ENCODE peak calls at places on chromosomes 1 and 21, in eight cellular contexts. S, T, U, Q, P, H, A and B are unnamed samples.

GRCh38 chr1:214464303-214465287 is 86.8 kb downstream of the PTPN14 start:
- DNase-seq in A (no peak), U (peak; percentile 89), P (no peak), H (no peak), T (no peak), S (peak; percentile 72), Q (no peak), B (no peak)

GRCh38 chr1:36203554-36204346 is 20.5 kb upstream of the THRAP3 start:
- DNase-seq in U (peak; percentile 89), P (no peak), Q (no peak), H (no peak), T (peak; percentile 33), A (peak; percentile 75), S (peak; percentile 85), B (no peak)

GRCh38 chr21:37393786-37394185 is 27.2 kb downstream of the DYRK1A start:
- DNase-seq in P (no peak), T (no peak), Q (no peak), A (no peak), U (no peak), S (no peak), H (no peak), B (no peak)

GRCh38 chr1:215793210-215793609 is 226.1 kb downstream of the KCTD3 start:
- DNase-seq in S (no peak), P (no peak), H (peak; percentile 95), T (peak; percentile 42), A (peak; percentile 88), U (no peak), Q (no peak), B (no peak)

GRCh38 chr1:207268753-207269511 is 52.5 kb upstream of the CD55 start:
- DNase-seq in S (no peak), U (no peak), P (no peak), H (no peak), T (no peak), Q (no peak), A (no peak), B (no peak)

GRCh38 chr1:188317894-188318293 is 1489.1 kb downstream of the PLA2G4A start:
- DNase-seq in S (no peak), H (no peak), T (no peak), P (no peak), U (no peak), Q (no peak), A (no peak), B (no peak)

GRCh38 chr1:7971024-7971423 is 9.5 kb downstream of the PARK7 start:
- DNase-seq in T (no peak), S (no peak), U (no peak), P (no peak), Q (no peak), A (no peak), H (no peak), B (no peak)

GRCh38 chr21:42672699-42673458 is 19.5 kb downstream of the PDE9A start:
- DNase-seq in S (peak; percentile 23), A (peak; percentile 46), T (peak; percentile 86), U (no peak), Q (no peak), P (no peak), H (peak; percentile 3), B (no peak)

GRCh38 chr1:10622896-10623295 is 148.1 kb downstream of the PEX14 start:
- DNase-seq in A (no peak), P (no peak), T (no peak), Q (no peak), S (no peak), H (no peak), U (peak; percentile 57), B (no peak)

GRCh38 chr1:21491483-21492170 is 17.6 kb upstream of the ALPL start:
- DNase-seq in U (peak; percentile 55), P (no peak), Q (no peak), H (peak; percentile 26), A (no peak), T (no peak), S (no peak), B (no peak)

GRCh38 chr1:41513388-41513745 is 28.9 kb upstream of the EDN2 start:
- DNase-seq in P (no peak), H (no peak), U (peak; percentile 85), S (peak; percentile 77), A (no peak), T (no peak), Q (no peak), B (no peak)

GRCh38 chr1:17118706-17119075 is 560 bp downstream of the PADI2 start:
- DNase-seq in S (peak; percentile 84), H (no peak), A (peak; percentile 14), T (no peak), U (no peak), P (no peak), Q (no peak), B (no peak)

GRCh38 chr1:175865041-175865766 is 121.8 kb upstream of the TNR start:
- DNase-seq in T (no peak), S (no peak), U (peak; percentile 95), Q (no peak), P (no peak), A (no peak), H (no peak), B (no peak)

GRCh38 chr1:216913966-216914365 is 190.7 kb upstream of the ESRRG start:
- DNase-seq in A (no peak), H (no peak), T (no peak), Q (no peak), U (no peak), S (no peak), P (no peak), B (no peak)

GRCh38 chr1:245245021-245245667 is 90.4 kb downstream of the KIF26B start:
- DNase-seq in U (no peak), H (no peak), T (no peak), Q (no peak), A (no peak), S (no peak), P (no peak), B (no peak)

GRCh38 chr1:61088163-61088840 is 5.9 kb downstream of the NFIA start:
- DNase-seq in Q (no peak), P (no peak), U (no peak), H (no peak), T (no peak), S (no peak), A (no peak), B (no peak)

GRCh38 chr1:85289207-85289847 is 12.9 kb upstream of the BCL10 start:
- DNase-seq in S (no peak), P (no peak), Q (no peak), A (peak; percentile 97), H (peak; percentile 84), T (no peak), U (no peak), B (no peak)

GRCh38 chr1:234777850-234778214 is 167.9 kb upstream of the IRF2BP2 start:
- DNase-seq in A (no peak), T (no peak), S (no peak), H (no peak), P (no peak), Q (no peak), U (no peak), B (no peak)

GRCh38 chr1:99771522-99771921 is 5.1 kb upstream of the FRRS1 start:
- DNase-seq in P (no peak), H (peak; percentile 31), Q (no peak), T (no peak), A (no peak), S (no peak), U (no peak), B (no peak)

GRCh38 chr1:184019506-184019905 is 18.0 kb downstream of the COLGALT2 start:
- DNase-seq in P (no peak), Q (no peak), U (no peak), S (no peak), T (no peak), A (no peak), H (no peak), B (no peak)

GRCh38 chr21:42406201-42406601 is 2.5 kb downstream of the UBASH3A start:
- DNase-seq in H (no peak), U (peak; percentile 72), A (no peak), P (no peak), T (no peak), Q (no peak), S (no peak), B (no peak)

GRCh38 chr1:181134543-181135461 is 46.3 kb downstream of the IER5 start:
- DNase-seq in P (no peak), U (peak; percentile 83), Q (no peak), A (peak; percentile 94), H (peak; percentile 80), S (peak; percentile 84), T (peak; percentile 83), B (no peak)

GRCh38 chr21:34528131-34528561 is 16.1 kb upstream of the KCNE1 start:
- DNase-seq in A (peak; percentile 58), P (no peak), S (no peak), T (no peak), Q (no peak), H (peak; percentile 75), U (no peak), B (no peak)

GRCh38 chr1:63000508-63000907 is 216.6 kb downstream of the ATG4C start:
- DNase-seq in U (no peak), S (no peak), A (no peak), T (no peak), P (no peak), Q (no peak), H (no peak), B (no peak)

GRCh38 chr1:6508876-6509602 is 17.6 kb upstream of the PLEKHG5 start:
- DNase-seq in U (no peak), Q (no peak), A (no peak), T (no peak), H (no peak), S (peak; percentile 47), P (no peak), B (no peak)

GRCh38 chr1:24154215-24154614 is 11.3 kb upstream of the IL22RA1 start:
- DNase-seq in S (no peak), Q (no peak), T (no peak), A (no peak), H (no peak), P (no peak), U (no peak), B (no peak)

GRCh38 chr1:161175771-161176453 is 1.4 kb downstream of the B4GALT3 start:
- DNase-seq in H (no peak), Q (no peak), U (peak; percentile 61), S (no peak), P (no peak), A (no peak), T (no peak), B (no peak)

GRCh38 chr1:67732750-67733151 is 47.8 kb downstream of the GADD45A start:
- DNase-seq in T (no peak), P (no peak), Q (no peak), A (peak; percentile 50), U (no peak), S (no peak), H (peak; percentile 91), B (no peak)

GRCh38 chr1:219143735-219144134 is 29.9 kb upstream of the LYPLAL1 start:
- DNase-seq in U (no peak), H (peak; percentile 47), P (no peak), A (peak; percentile 10), T (no peak), Q (no peak), S (no peak), B (no peak)

GRCh38 chr1:173448945-173449344 is 28.2 kb upstream of the PRDX6 start:
- DNase-seq in T (no peak), A (no peak), P (no peak), S (no peak), U (no peak), Q (no peak), H (no peak), B (no peak)

GRCh38 chr1:161132410-161133219 is at the start of gene DEDD:
- DNase-seq in U (peak; percentile 99), T (peak; percentile 79), P (peak; percentile 70), A (peak; percentile 97), Q (peak; percentile 83), S (peak; percentile 97), H (peak; percentile 95), B (peak; percentile 83)

GRCh38 chr1:66365628-66366027 is 168.3 kb upstream of the SGIP1 start:
- DNase-seq in H (peak; percentile 77), Q (no peak), A (peak; percentile 80), T (no peak), P (no peak), U (no peak), S (no peak), B (no peak)

GRCh38 chr1:214460304-214460916 is 91.0 kb downstream of the PTPN14 start:
- DNase-seq in Q (no peak), A (no peak), H (no peak), S (no peak), T (no peak), P (no peak), U (no peak), B (no peak)